ENCODE peak calls at places on chromosomes 7 and 10, in ten cellular contexts. One of them, this sample, is unnamed.

GRCh38 chr10:70343312-70343711 is 39.1 kb downstream of the LRRC20 start:
- DNase-seq in choroid plexus epithelial cell: no peak
- DNase-seq in NAMALWA: no peak
- DNase-seq in psoas muscle: no peak
- DNase-seq in tibial artery: no peak
- DNase-seq in DMS153: no peak
- DNase-seq in GF-D8: no peak
- DNase-seq in iPS-NIHi11: no peak
- DNase-seq in stimulated activated CD4-positive, alpha-beta T cell treated with anti-CD3 and anti-CD28 coated beads, Interleukin-1b, Interleukin-23, amount 100 ng/mL, for 24 hours: no peak
- DNase-seq in T follicular helper cell: no peak
- DNase-seq in this sample: peak; percentile 44

GRCh38 chr7:94396044-94396443 is 1.3 kb downstream of the COL1A2 start:
- DNase-seq in T follicular helper cell: no peak
- DNase-seq in tibial artery: peak; percentile 39
- DNase-seq in DMS153: no peak
- DNase-seq in NAMALWA: no peak
- DNase-seq in iPS-NIHi11: no peak
- DNase-seq in choroid plexus epithelial cell: peak; percentile 93
- DNase-seq in GF-D8: no peak
- DNase-seq in psoas muscle: no peak
- DNase-seq in stimulated activated CD4-positive, alpha-beta T cell treated with anti-CD3 and anti-CD28 coated beads, Interleukin-1b, Interleukin-23, amount 100 ng/mL, for 24 hours: no peak
- DNase-seq in this sample: no peak

GRCh38 chr7:117117172-117117571 is 163.9 kb downstream of the ST7 start:
- DNase-seq in GF-D8: no peak
- DNase-seq in stimulated activated CD4-positive, alpha-beta T cell treated with anti-CD3 and anti-CD28 coated beads, Interleukin-1b, Interleukin-23, amount 100 ng/mL, for 24 hours: no peak
- DNase-seq in T follicular helper cell: no peak
- DNase-seq in DMS153: no peak
- DNase-seq in iPS-NIHi11: no peak
- DNase-seq in tibial artery: no peak
- DNase-seq in choroid plexus epithelial cell: no peak
- DNase-seq in NAMALWA: no peak
- DNase-seq in psoas muscle: no peak
- DNase-seq in this sample: no peak

GRCh38 chr10:132700168-132701098 is 85.5 kb downstream of the NKX6-2 start:
- DNase-seq in psoas muscle: no peak
- DNase-seq in NAMALWA: no peak
- DNase-seq in iPS-NIHi11: no peak
- DNase-seq in DMS153: no peak
- DNase-seq in stimulated activated CD4-positive, alpha-beta T cell treated with anti-CD3 and anti-CD28 coated beads, Interleukin-1b, Interleukin-23, amount 100 ng/mL, for 24 hours: no peak
- DNase-seq in tibial artery: peak; percentile 18
- DNase-seq in GF-D8: no peak
- DNase-seq in choroid plexus epithelial cell: peak; percentile 55
- DNase-seq in T follicular helper cell: no peak
- DNase-seq in this sample: no peak

GRCh38 chr10:70558871-70559810 is 43.4 kb downstream of the PRF1 start:
- DNase-seq in DMS153: peak; percentile 21
- DNase-seq in T follicular helper cell: peak; percentile 39
- DNase-seq in iPS-NIHi11: peak; percentile 88
- DNase-seq in choroid plexus epithelial cell: peak; percentile 58
- DNase-seq in NAMALWA: peak; percentile 50
- DNase-seq in GF-D8: no peak
- DNase-seq in tibial artery: no peak
- DNase-seq in stimulated activated CD4-positive, alpha-beta T cell treated with anti-CD3 and anti-CD28 coated beads, Interleukin-1b, Interleukin-23, amount 100 ng/mL, for 24 hours: peak; percentile 50
- DNase-seq in psoas muscle: no peak
- DNase-seq in this sample: peak; percentile 66

GRCh38 chr10:122301055-122301810 is 30.1 kb downstream of the BTBD16 start:
- DNase-seq in DMS153: no peak
- DNase-seq in psoas muscle: no peak
- DNase-seq in tibial artery: no peak
- DNase-seq in NAMALWA: no peak
- DNase-seq in iPS-NIHi11: no peak
- DNase-seq in T follicular helper cell: no peak
- DNase-seq in choroid plexus epithelial cell: peak; percentile 73
- DNase-seq in stimulated activated CD4-positive, alpha-beta T cell treated with anti-CD3 and anti-CD28 coated beads, Interleukin-1b, Interleukin-23, amount 100 ng/mL, for 24 hours: no peak
- DNase-seq in GF-D8: no peak
- DNase-seq in this sample: no peak

GRCh38 chr7:149071641-149072437 is 18.7 kb downstream of the ZNF786 start:
- DNase-seq in DMS153: no peak
- DNase-seq in NAMALWA: peak; percentile 87
- DNase-seq in stimulated activated CD4-positive, alpha-beta T cell treated with anti-CD3 and anti-CD28 coated beads, Interleukin-1b, Interleukin-23, amount 100 ng/mL, for 24 hours: peak; percentile 15
- DNase-seq in tibial artery: no peak
- DNase-seq in choroid plexus epithelial cell: peak; percentile 18
- DNase-seq in psoas muscle: peak; percentile 27
- DNase-seq in iPS-NIHi11: peak; percentile 72
- DNase-seq in T follicular helper cell: peak; percentile 17
- DNase-seq in GF-D8: no peak
- DNase-seq in this sample: no peak

GRCh38 chr10:30557884-30558283 is 71.7 kb downstream of the LYZL2 start:
- DNase-seq in GF-D8: no peak
- DNase-seq in DMS153: no peak
- DNase-seq in choroid plexus epithelial cell: peak; percentile 87
- DNase-seq in tibial artery: no peak
- DNase-seq in NAMALWA: no peak
- DNase-seq in iPS-NIHi11: no peak
- DNase-seq in T follicular helper cell: no peak
- DNase-seq in stimulated activated CD4-positive, alpha-beta T cell treated with anti-CD3 and anti-CD28 coated beads, Interleukin-1b, Interleukin-23, amount 100 ng/mL, for 24 hours: no peak
- DNase-seq in psoas muscle: no peak
- DNase-seq in this sample: no peak

GRCh38 chr10:69004821-69005220 is 16.2 kb downstream of the KIFBP start:
- DNase-seq in tibial artery: no peak
- DNase-seq in DMS153: no peak
- DNase-seq in choroid plexus epithelial cell: peak; percentile 82
- DNase-seq in stimulated activated CD4-positive, alpha-beta T cell treated with anti-CD3 and anti-CD28 coated beads, Interleukin-1b, Interleukin-23, amount 100 ng/mL, for 24 hours: no peak
- DNase-seq in GF-D8: peak; percentile 71
- DNase-seq in psoas muscle: no peak
- DNase-seq in iPS-NIHi11: no peak
- DNase-seq in NAMALWA: peak; percentile 51
- DNase-seq in T follicular helper cell: no peak
- DNase-seq in this sample: no peak

GRCh38 chr7:141268614-141269013 is 194.8 kb downstream of the TMEM178B start:
- DNase-seq in stimulated activated CD4-positive, alpha-beta T cell treated with anti-CD3 and anti-CD28 coated beads, Interleukin-1b, Interleukin-23, amount 100 ng/mL, for 24 hours: no peak
- DNase-seq in iPS-NIHi11: no peak
- DNase-seq in choroid plexus epithelial cell: no peak
- DNase-seq in T follicular helper cell: no peak
- DNase-seq in DMS153: no peak
- DNase-seq in NAMALWA: no peak
- DNase-seq in GF-D8: no peak
- DNase-seq in psoas muscle: no peak
- DNase-seq in tibial artery: no peak
- DNase-seq in this sample: no peak

GRCh38 chr10:31261502-31262311 is 57.3 kb upstream of the ZEB1 start:
- DNase-seq in GF-D8: no peak
- DNase-seq in psoas muscle: no peak
- DNase-seq in stimulated activated CD4-positive, alpha-beta T cell treated with anti-CD3 and anti-CD28 coated beads, Interleukin-1b, Interleukin-23, amount 100 ng/mL, for 24 hours: no peak
- DNase-seq in tibial artery: no peak
- DNase-seq in iPS-NIHi11: no peak
- DNase-seq in NAMALWA: no peak
- DNase-seq in T follicular helper cell: no peak
- DNase-seq in choroid plexus epithelial cell: peak; percentile 72
- DNase-seq in DMS153: no peak
- DNase-seq in this sample: no peak

GRCh38 chr10:77873558-77874380 is 52.8 kb downstream of the DLG5 start:
- DNase-seq in iPS-NIHi11: peak; percentile 45
- DNase-seq in tibial artery: peak; percentile 36
- DNase-seq in choroid plexus epithelial cell: peak; percentile 63
- DNase-seq in NAMALWA: peak; percentile 36
- DNase-seq in stimulated activated CD4-positive, alpha-beta T cell treated with anti-CD3 and anti-CD28 coated beads, Interleukin-1b, Interleukin-23, amount 100 ng/mL, for 24 hours: no peak
- DNase-seq in GF-D8: peak; percentile 77
- DNase-seq in DMS153: peak; percentile 78
- DNase-seq in T follicular helper cell: no peak
- DNase-seq in psoas muscle: peak; percentile 67
- DNase-seq in this sample: no peak

This sample was measured in posterior cingulate gyrus.